ENCODE peak calls at places on chromosomes 12 and 14, in five cellular contexts. U, W, A, V and H are unnamed samples.

GRCh38 chr12:22415342-22416309 is 81.1 kb upstream of the ST8SIA1 start:
- DNase-seq in U (no peak), W (no peak), A (no peak), V (no peak), H (no peak)

GRCh38 chr12:71128191-71128590 is 29.6 kb downstream of the TSPAN8 start:
- DNase-seq in U (no peak), W (no peak), A (no peak), V (no peak), H (no peak)

GRCh38 chr12:11578461-11578993 is 70.9 kb upstream of the ETV6 start:
- DNase-seq in U (no peak), W (no peak), A (no peak), V (no peak), H (no peak)

GRCh38 chr12:52358575-52359350 is 8.5 kb downstream of the KRT85 start:
- DNase-seq in U (peak), W (peak), A (no peak), V (no peak), H (peak)

GRCh38 chr14:103155013-103155412 is 31.8 kb downstream of the TNFAIP2 start:
- DNase-seq in U (no peak), W (no peak), A (no peak), V (no peak), H (no peak)

GRCh38 chr12:124543052-124543590 is 24.3 kb downstream of the NCOR2 start:
- DNase-seq in U (peak), W (no peak), A (no peak), V (no peak), H (no peak)

GRCh38 chr12:82627799-82628198 is 58.9 kb upstream of the TMTC2 start:
- DNase-seq in U (no peak), W (peak), A (no peak), V (no peak), H (peak)

GRCh38 chr12:66074561-66074960 is 56.0 kb downstream of the LLPH start:
- DNase-seq in U (no peak), W (no peak), A (peak), V (no peak), H (no peak)

GRCh38 chr14:61601923-61602732 is 93.2 kb upstream of the HIF1A start:
- DNase-seq in U (no peak), W (no peak), A (no peak), V (no peak), H (no peak)

GRCh38 chr14:90281261-90281660 is 24.9 kb downstream of the PSMC1 start:
- DNase-seq in U (no peak), W (no peak), A (peak), V (no peak), H (no peak)

GRCh38 chr14:74008843-74009499 is 10.1 kb downstream of the ENTPD5 start:
- DNase-seq in U (no peak), W (no peak), A (no peak), V (no peak), H (no peak)

GRCh38 chr12:76259071-76259470 is 89.1 kb downstream of the BBS10 start:
- DNase-seq in U (no peak), W (no peak), A (no peak), V (no peak), H (no peak)

GRCh38 chr12:6604254-6605029 is 2.7 kb downstream of the CHD4 start:
- DNase-seq in U (no peak), W (no peak), A (no peak), V (no peak), H (no peak)

GRCh38 chr14:101514136-101514535 is 47.2 kb upstream of the DIO3 start:
- DNase-seq in U (no peak), W (no peak), A (no peak), V (no peak), H (no peak)

GRCh38 chr14:104547310-104547997 is 32.1 kb upstream of the C14orf180 start:
- DNase-seq in U (no peak), W (no peak), A (no peak), V (no peak), H (no peak)

GRCh38 chr12:21526053-21526452 is at the start of gene SPX:
- DNase-seq in U (no peak), W (no peak), A (no peak), V (no peak), H (no peak)

GRCh38 chr12:55818886-55819285 is 1.0 kb downstream of the ORMDL2 start:
- DNase-seq in U (no peak), W (no peak), A (peak), V (no peak), H (no peak)

GRCh38 chr14:29926701-29927595 is 699 bp downstream of the PRKD1 start:
- DNase-seq in U (peak), W (peak), A (no peak), V (peak), H (peak)

GRCh38 chr12:101642115-101643067 is 47.6 kb downstream of the MYBPC1 start:
- DNase-seq in U (no peak), W (peak), A (no peak), V (no peak), H (no peak)

GRCh38 chr14:101230161-101230850 is 326.8 kb upstream of the RTL1 start:
- DNase-seq in U (no peak), W (no peak), A (no peak), V (peak), H (no peak)

GRCh38 chr12:132622437-132623071 is 4.0 kb downstream of the P2RX2 start:
- DNase-seq in U (no peak), W (no peak), A (peak), V (peak), H (no peak)

GRCh38 chr12:114479831-114480230 is 73.9 kb upstream of the TBX5 start:
- DNase-seq in U (no peak), W (no peak), A (no peak), V (no peak), H (no peak)

GRCh38 chr14:75427482-75428229 is at the start of gene JDP2:
- DNase-seq in U (peak), W (peak), A (peak), V (peak), H (peak)

GRCh38 chr14:77084991-77085390 is 13.1 kb upstream of the CIPC start:
- DNase-seq in U (no peak), W (no peak), A (no peak), V (no peak), H (no peak)

GRCh38 chr14:100616854-100617714 is 29.9 kb upstream of the BEGAIN start:
- DNase-seq in U (no peak), W (no peak), A (no peak), V (peak), H (no peak)

GRCh38 chr12:60172696-60173095 is 576.9 kb downstream of the SLC16A7 start:
- DNase-seq in U (no peak), W (no peak), A (no peak), V (no peak), H (no peak)

GRCh38 chr14:75636100-75636692 is 24.5 kb downstream of the ERG28 start:
- DNase-seq in U (no peak), W (no peak), A (no peak), V (no peak), H (no peak)

GRCh38 chr14:54814076-54814475 is 88.5 kb downstream of the GCH1 start:
- DNase-seq in U (no peak), W (no peak), A (no peak), V (no peak), H (no peak)

GRCh38 chr12:2494490-2495192 is 300.1 kb upstream of the FKBP4 start:
- DNase-seq in U (no peak), W (no peak), A (no peak), V (peak), H (no peak)

GRCh38 chr12:104314242-104314614 is 10.7 kb downstream of the EID3 start:
- DNase-seq in U (no peak), W (no peak), A (no peak), V (no peak), H (no peak)

GRCh38 chr14:93012516-93013367 is 89.8 kb downstream of the CHGA start:
- DNase-seq in U (no peak), W (no peak), A (no peak), V (no peak), H (no peak)